ENCODE peak calls at places on chromosome 13, in four cellular contexts. N, E, I and S are unnamed samples.

GRCh38 chr13:45231722-45232121 is 30.9 kb upstream of the KCTD4 start:
- DNase-seq in N (peak), I (no peak), E (no peak), S (no peak)

GRCh38 chr13:46386996-46387851 is at the start of gene RUBCNL:
- DNase-seq in I (no peak), E (peak), N (no peak), S (no peak)

GRCh38 chr13:83716121-83716520 is 166.2 kb downstream of the SLITRK1 start:
- DNase-seq in I (no peak), E (no peak), N (no peak), S (no peak)

GRCh38 chr13:51311271-51311670 is 28.2 kb upstream of the SERPINE3 start:
- DNase-seq in E (no peak), N (no peak), I (no peak), S (no peak)

GRCh38 chr13:49454388-49455015 is 10.4 kb downstream of the SETDB2 start:
- DNase-seq in N (no peak), E (no peak), I (no peak), S (peak)

GRCh38 chr13:36919206-36919832 is 719 bp downstream of the SMAD9 start:
- DNase-seq in I (no peak), N (peak), E (no peak), S (no peak)

GRCh38 chr13:87274209-87274819 is 396.9 kb upstream of the SLITRK5 start:
- DNase-seq in E (no peak), I (no peak), N (peak), S (no peak)

GRCh38 chr13:40193290-40194203 is 472.9 kb downstream of the FOXO1 start:
- DNase-seq in N (no peak), E (no peak), I (no peak), S (no peak)

GRCh38 chr13:21668665-21669599 is 1.9 kb upstream of the FGF9 start:
- DNase-seq in E (peak), I (peak), N (peak), S (peak)

GRCh38 chr13:28493740-28494536 is 990 bp downstream of the FLT1 start:
- DNase-seq in I (no peak), E (no peak), N (no peak), S (no peak)

GRCh38 chr13:112227031-112227430 is 149.1 kb upstream of the SPACA7 start:
- DNase-seq in N (no peak), E (no peak), I (no peak), S (no peak)

GRCh38 chr13:30097695-30098094 is 209.7 kb downstream of the KATNAL1 start:
- DNase-seq in N (no peak), I (no peak), E (no peak), S (no peak)

GRCh38 chr13:96238241-96238640 is 148.3 kb downstream of the HS6ST3 start:
- DNase-seq in E (no peak), N (no peak), I (no peak), S (no peak)

GRCh38 chr13:40446365-40446764 is 220.1 kb downstream of the FOXO1 start:
- DNase-seq in E (no peak), I (no peak), N (no peak), S (no peak)

GRCh38 chr13:20190481-20191310 is 2.0 kb downstream of the GJB2 start:
- DNase-seq in E (no peak), I (no peak), N (no peak), S (no peak)

GRCh38 chr13:72983085-72983768 is 75.6 kb upstream of the KLF5 start:
- DNase-seq in N (no peak), E (no peak), I (no peak), S (no peak)